ENCODE peak calls at places on chromosomes 16 and 17, in four cellular contexts. I is stimulated activated CD8-positive, alpha-beta memory T cell treated with anti-CD3 and anti-CD28 coated beads, Interleukin-4, amount 100 ng/mL, for 1 hour; D is activated naive CD4-positive, alpha-beta T cell treated with anti-CD3 and anti-CD28 coated beads, Interleukin-2, amount 50 U/mL, for 72 hours; F is WERI-Rb-1. T is an unnamed sample.

GRCh38 chr16:85381738-85382592 is 231.2 kb upstream of the GSE1 start:
- DNase-seq in I (no peak), D (no peak), F (peak; percentile 46), T (no peak)

GRCh38 chr16:19008245-19008644 is 24.5 kb downstream of the TMC7 start:
- DNase-seq in I (no peak), D (no peak), F (peak; percentile 28), T (no peak)

GRCh38 chr17:61057257-61057656 is 342.4 kb upstream of the TBX2 start:
- DNase-seq in I (no peak), D (no peak), F (no peak), T (no peak)

GRCh38 chr17:48577946-48578615 is at the start of gene HOXB4:
- DNase-seq in I (peak; percentile 35), D (peak; percentile 78), F (peak; percentile 70), T (peak; percentile 59)

GRCh38 chr16:1895068-1895467 is 23.1 kb upstream of the MEIOB start:
- DNase-seq in I (no peak), D (no peak), F (no peak), T (no peak)

GRCh38 chr16:82736161-82736697 is 109.5 kb downstream of the CDH13 start:
- DNase-seq in I (no peak), D (no peak), F (no peak), T (no peak)

GRCh38 chr17:62950067-62950466 is 16.0 kb upstream of the TANC2 start:
- DNase-seq in I (no peak), D (no peak), F (no peak), T (no peak)

GRCh38 chr16:1708768-1709180 is 2.8 kb downstream of the MAPK8IP3 start:
- DNase-seq in I (no peak), D (no peak), F (peak; percentile 86), T (no peak)

GRCh38 chr16:2769100-2769529 is 8.0 kb downstream of the ELOB start:
- DNase-seq in I (no peak), D (no peak), F (no peak), T (no peak)

GRCh38 chr17:66146394-66146793 is 45.5 kb downstream of the CEP112 start:
- DNase-seq in I (no peak), D (no peak), F (no peak), T (no peak)

GRCh38 chr17:65855245-65855644 is 293.8 kb upstream of the AXIN2 start:
- DNase-seq in I (no peak), D (no peak), F (no peak), T (no peak)